ENCODE peak calls at places on chromosomes 6 and 20, in six cellular contexts. One of them, this sample, is unnamed.

GRCh38 chr20:38751360-38751976 is 3.2 kb downstream of the ACTR5 start:
- DNase-seq in astrocyte: peak; percentile 18
- DNase-seq in ovary: no peak
- DNase-seq in transverse colon: no peak
- DNase-seq in stomach: no peak
- DNase-seq in uterus: no peak
- DNase-seq in this sample: no peak

GRCh38 chr6:20328266-20328946 is 73.3 kb upstream of the E2F3 start:
- DNase-seq in ovary: no peak
- DNase-seq in astrocyte: no peak
- DNase-seq in stomach: no peak
- DNase-seq in transverse colon: no peak
- DNase-seq in uterus: no peak
- DNase-seq in this sample: no peak

GRCh38 chr6:106069478-106069877 is 16.7 kb upstream of the PRDM1 start:
- DNase-seq in uterus: no peak
- DNase-seq in ovary: no peak
- DNase-seq in stomach: peak; percentile 48
- DNase-seq in astrocyte: peak; percentile 84
- DNase-seq in transverse colon: no peak
- DNase-seq in this sample: no peak

GRCh38 chr6:110529355-110529754 is 52.9 kb upstream of the SLC22A16 start:
- DNase-seq in transverse colon: no peak
- DNase-seq in stomach: no peak
- DNase-seq in uterus: no peak
- DNase-seq in ovary: no peak
- DNase-seq in astrocyte: peak; percentile 67
- DNase-seq in this sample: no peak

GRCh38 chr6:170101281-170102035 is 189.4 kb downstream of the DLL1 start:
- DNase-seq in astrocyte: no peak
- DNase-seq in ovary: peak; percentile 4
- DNase-seq in transverse colon: peak; percentile 2
- DNase-seq in uterus: no peak
- DNase-seq in stomach: peak; percentile 17
- DNase-seq in this sample: peak; percentile 7

GRCh38 chr6:166595061-166595780 is 8.7 kb upstream of the RAMACL start:
- DNase-seq in ovary: no peak
- DNase-seq in uterus: no peak
- DNase-seq in transverse colon: no peak
- DNase-seq in stomach: no peak
- DNase-seq in astrocyte: peak; percentile 93
- DNase-seq in this sample: no peak

GRCh38 chr6:168133186-168133585 is 54.2 kb upstream of the FRMD1 start:
- DNase-seq in uterus: no peak
- DNase-seq in transverse colon: no peak
- DNase-seq in stomach: no peak
- DNase-seq in astrocyte: peak; percentile 52
- DNase-seq in ovary: peak; percentile 67
- DNase-seq in this sample: no peak

GRCh38 chr6:24930386-24930785 is 5.4 kb downstream of the RIPOR2 start:
- DNase-seq in stomach: no peak
- DNase-seq in transverse colon: no peak
- DNase-seq in ovary: no peak
- DNase-seq in uterus: peak; percentile 54
- DNase-seq in astrocyte: peak; percentile 87
- DNase-seq in this sample: peak; percentile 63

GRCh38 chr20:38748863-38749153 is 548 bp downstream of the ACTR5 start:
- DNase-seq in stomach: no peak
- DNase-seq in ovary: no peak
- DNase-seq in transverse colon: peak; percentile 79
- DNase-seq in uterus: no peak
- DNase-seq in astrocyte: no peak
- DNase-seq in this sample: no peak

GRCh38 chr6:31178143-31179041 is 7.9 kb upstream of the POU5F1 start:
- DNase-seq in astrocyte: no peak
- DNase-seq in stomach: no peak
- DNase-seq in uterus: no peak
- DNase-seq in transverse colon: no peak
- DNase-seq in ovary: no peak
- DNase-seq in this sample: no peak

GRCh38 chr20:3812975-3813599 is 7.3 kb upstream of the AP5S1 start:
- DNase-seq in astrocyte: no peak
- DNase-seq in stomach: no peak
- DNase-seq in ovary: no peak
- DNase-seq in uterus: no peak
- DNase-seq in transverse colon: no peak
- DNase-seq in this sample: no peak

GRCh38 chr6:82568290-82568993 is 204.8 kb downstream of the TPBG start:
- DNase-seq in ovary: no peak
- DNase-seq in transverse colon: no peak
- DNase-seq in uterus: no peak
- DNase-seq in astrocyte: no peak
- DNase-seq in stomach: no peak
- DNase-seq in this sample: no peak

GRCh38 chr6:17031961-17032360 is 69.9 kb upstream of the STMND1 start:
- DNase-seq in uterus: no peak
- DNase-seq in astrocyte: no peak
- DNase-seq in ovary: no peak
- DNase-seq in stomach: no peak
- DNase-seq in transverse colon: no peak
- DNase-seq in this sample: no peak

GRCh38 chr20:37179671-37180524 is 550 bp upstream of the MROH8 start:
- DNase-seq in transverse colon: no peak
- DNase-seq in astrocyte: peak; percentile 76
- DNase-seq in uterus: no peak
- DNase-seq in stomach: no peak
- DNase-seq in ovary: no peak
- DNase-seq in this sample: no peak

GRCh38 chr20:33951171-33951570 is 42.5 kb upstream of the RALY start:
- DNase-seq in transverse colon: no peak
- DNase-seq in astrocyte: no peak
- DNase-seq in ovary: no peak
- DNase-seq in stomach: no peak
- DNase-seq in uterus: no peak
- DNase-seq in this sample: no peak

GRCh38 chr6:82248233-82248735 is 740 bp upstream of the IBTK start:
- DNase-seq in ovary: no peak
- DNase-seq in uterus: no peak
- DNase-seq in astrocyte: peak; percentile 77
- DNase-seq in stomach: peak; percentile 31
- DNase-seq in transverse colon: peak; percentile 21
- DNase-seq in this sample: no peak

GRCh38 chr20:56433221-56433879 is 21.3 kb downstream of the CASS4 start:
- DNase-seq in uterus: no peak
- DNase-seq in stomach: no peak
- DNase-seq in transverse colon: no peak
- DNase-seq in astrocyte: peak; percentile 41
- DNase-seq in ovary: no peak
- DNase-seq in this sample: no peak

GRCh38 chr6:158742988-158743651 is 76.0 kb downstream of the EZR start:
- DNase-seq in stomach: no peak
- DNase-seq in transverse colon: no peak
- DNase-seq in astrocyte: no peak
- DNase-seq in uterus: no peak
- DNase-seq in ovary: no peak
- DNase-seq in this sample: no peak

GRCh38 chr6:111628117-111628866 is 22.6 kb upstream of the TRAF3IP2 start:
- DNase-seq in uterus: peak; percentile 36
- DNase-seq in transverse colon: no peak
- DNase-seq in stomach: no peak
- DNase-seq in ovary: no peak
- DNase-seq in astrocyte: no peak
- DNase-seq in this sample: no peak

GRCh38 chr20:25281541-25281991 is 33.7 kb downstream of the PYGB start:
- DNase-seq in ovary: peak; percentile 6
- DNase-seq in astrocyte: no peak
- DNase-seq in transverse colon: peak; percentile 78
- DNase-seq in stomach: peak; percentile 38
- DNase-seq in uterus: peak; percentile 10
- DNase-seq in this sample: peak; percentile 64

GRCh38 chr6:40874495-40874894 is 164.5 kb downstream of the UNC5CL start:
- DNase-seq in transverse colon: no peak
- DNase-seq in ovary: no peak
- DNase-seq in astrocyte: no peak
- DNase-seq in uterus: no peak
- DNase-seq in stomach: no peak
- DNase-seq in this sample: no peak

GRCh38 chr20:3514012-3514642 is 43.3 kb downstream of the ATRN start:
- DNase-seq in ovary: no peak
- DNase-seq in astrocyte: no peak
- DNase-seq in uterus: no peak
- DNase-seq in transverse colon: no peak
- DNase-seq in stomach: no peak
- DNase-seq in this sample: no peak

GRCh38 chr6:31821301-31822037 is 6.1 kb upstream of the HSPA1B start:
- DNase-seq in transverse colon: peak; percentile 95
- DNase-seq in uterus: peak; percentile 71
- DNase-seq in ovary: peak; percentile 79
- DNase-seq in astrocyte: no peak
- DNase-seq in stomach: peak; percentile 84
- DNase-seq in this sample: peak; percentile 36

GRCh38 chr6:156780117-156780641 is 3.0 kb downstream of the ARID1B start:
- DNase-seq in ovary: no peak
- DNase-seq in uterus: peak; percentile 43
- DNase-seq in astrocyte: peak; percentile 95
- DNase-seq in stomach: peak; percentile 56
- DNase-seq in transverse colon: peak; percentile 63
- DNase-seq in this sample: peak; percentile 70

GRCh38 chr20:10671850-10672578 is 1.8 kb downstream of the JAG1 start:
- DNase-seq in stomach: peak; percentile 75
- DNase-seq in uterus: peak; percentile 80
- DNase-seq in ovary: peak; percentile 82
- DNase-seq in transverse colon: peak; percentile 74
- DNase-seq in astrocyte: no peak
- DNase-seq in this sample: peak; percentile 48

GRCh38 chr20:815226-815625 is 18.3 kb upstream of the FAM110A start:
- DNase-seq in astrocyte: no peak
- DNase-seq in stomach: no peak
- DNase-seq in transverse colon: no peak
- DNase-seq in ovary: no peak
- DNase-seq in uterus: no peak
- DNase-seq in this sample: no peak

GRCh38 chr6:66103354-66103753 is 396.3 kb upstream of the EYS start:
- DNase-seq in astrocyte: no peak
- DNase-seq in uterus: no peak
- DNase-seq in ovary: no peak
- DNase-seq in transverse colon: no peak
- DNase-seq in stomach: no peak
- DNase-seq in this sample: no peak

GRCh38 chr6:137415127-137415833 is 78.9 kb downstream of the OLIG3 start:
- DNase-seq in uterus: peak; percentile 28
- DNase-seq in astrocyte: peak; percentile 45
- DNase-seq in ovary: peak; percentile 32
- DNase-seq in transverse colon: peak; percentile 54
- DNase-seq in stomach: peak; percentile 65
- DNase-seq in this sample: peak; percentile 14
- H3K27ac ChIP-seq in uterus: no peak overlapping the region
- H3K27ac ChIP-seq in astrocyte: peak overlapping the region; percentile 7
- H3K27ac ChIP-seq in ovary: no peak overlapping the region
- H3K27ac ChIP-seq in transverse colon: peak overlapping the region; percentile 21
- H3K27ac ChIP-seq in stomach: no peak overlapping the region
- H3K27ac ChIP-seq in this sample: peak overlapping the region; percentile 27

GRCh38 chr20:61562897-61563504 is 310.9 kb downstream of the CDH4 start:
- DNase-seq in uterus: no peak
- DNase-seq in stomach: no peak
- DNase-seq in transverse colon: no peak
- DNase-seq in astrocyte: no peak
- DNase-seq in ovary: no peak
- DNase-seq in this sample: no peak
- H3K27ac ChIP-seq in uterus: no peak overlapping the region
- H3K27ac ChIP-seq in stomach: no peak overlapping the region
- H3K27ac ChIP-seq in transverse colon: no peak overlapping the region
- H3K27ac ChIP-seq in astrocyte: no peak overlapping the region
- H3K27ac ChIP-seq in ovary: no peak overlapping the region
- H3K27ac ChIP-seq in this sample: no peak overlapping the region

GRCh38 chr6:130018830-130019795 is 732 bp downstream of the L3MBTL3 start:
- DNase-seq in uterus: peak; percentile 30
- DNase-seq in stomach: peak; percentile 49
- DNase-seq in ovary: peak; percentile 54
- DNase-seq in astrocyte: peak; percentile 36
- DNase-seq in transverse colon: peak; percentile 47
- DNase-seq in this sample: peak; percentile 6

GRCh38 chr6:130020106-130020851 is 1.9 kb downstream of the L3MBTL3 start:
- DNase-seq in transverse colon: peak; percentile 49
- DNase-seq in uterus: peak; percentile 37
- DNase-seq in stomach: peak; percentile 26
- DNase-seq in astrocyte: no peak
- DNase-seq in ovary: peak; percentile 60
- DNase-seq in this sample: no peak

GRCh38 chr6:130020892-130021483 is 2.6 kb downstream of the L3MBTL3 start:
- DNase-seq in stomach: peak; percentile 79
- DNase-seq in ovary: peak; percentile 81
- DNase-seq in transverse colon: peak; percentile 87
- DNase-seq in astrocyte: peak; percentile 84
- DNase-seq in uterus: peak; percentile 90
- DNase-seq in this sample: peak; percentile 74

GRCh38 chr6:130018292-130018829 is at the start of gene L3MBTL3:
- DNase-seq in astrocyte: peak; percentile 69
- DNase-seq in uterus: peak; percentile 87
- DNase-seq in transverse colon: peak; percentile 92
- DNase-seq in ovary: peak; percentile 88
- DNase-seq in stomach: peak; percentile 91
- DNase-seq in this sample: peak; percentile 72

GRCh38 chr6:130019796-130020105 is 1.4 kb downstream of the L3MBTL3 start:
- DNase-seq in ovary: no peak
- DNase-seq in transverse colon: no peak
- DNase-seq in astrocyte: no peak
- DNase-seq in uterus: no peak
- DNase-seq in stomach: no peak
- DNase-seq in this sample: no peak
- H3K27ac ChIP-seq in ovary: peak overlapping the region; percentile 87
- H3K27ac ChIP-seq in transverse colon: peak overlapping the region; percentile 91
- H3K27ac ChIP-seq in astrocyte: peak overlapping the region; percentile 70
- H3K27ac ChIP-seq in uterus: peak overlapping the region; percentile 93
- H3K27ac ChIP-seq in stomach: peak overlapping the region; percentile 77
- H3K27ac ChIP-seq in this sample: peak overlapping the region; percentile 71

DNA sequence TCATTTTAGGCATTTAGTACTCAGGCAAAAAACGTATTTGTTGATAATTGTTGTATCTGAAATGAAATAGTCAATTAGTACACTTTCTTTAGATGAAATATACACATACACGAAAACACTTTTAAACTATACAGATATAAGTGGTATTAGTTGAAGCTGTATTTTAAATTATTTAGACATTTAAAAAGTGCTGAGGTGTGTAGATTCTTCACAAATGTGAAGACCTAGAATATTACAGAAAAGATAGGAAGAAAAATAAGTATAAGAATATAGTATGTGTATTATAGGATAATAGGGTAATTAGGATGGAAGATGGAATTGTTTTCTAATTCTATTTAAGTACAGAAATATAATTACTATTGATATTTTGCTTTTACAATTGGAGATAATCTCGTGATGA is 4.6 kb downstream of the ZFAND3 start:
- DNase-seq in stomach: no peak
- DNase-seq in astrocyte: no peak
- DNase-seq in ovary: no peak
- DNase-seq in transverse colon: no peak
- DNase-seq in uterus: no peak
- DNase-seq in this sample: no peak
- H3K27ac ChIP-seq in stomach: no peak overlapping the region
- H3K27ac ChIP-seq in astrocyte: no peak overlapping the region
- H3K27ac ChIP-seq in ovary: no peak overlapping the region
- H3K27ac ChIP-seq in transverse colon: peak overlapping the region; percentile 85
- H3K27ac ChIP-seq in uterus: no peak overlapping the region
- H3K27ac ChIP-seq in this sample: no peak overlapping the region

This sample was measured in gastrocnemius medialis.